ENCODE peak calls at places on chromosome 17, in seven cellular contexts. X is pancreas; Z is stimulated activated CD8-positive, alpha-beta memory T cell treated with anti-CD3 and anti-CD28 coated beads, Interleukin-7, amount 100 ng/mL, for 24 hours; I is T-helper 2 cell; F is CD4-positive, CD25-positive, alpha-beta regulatory T cell; N is cardiac fibroblast; K is GM19239. J is an unnamed sample.
A peak's percentile ranks its signal among the peaks of the same experiment; 100 is the strongest.

GRCh38 chr17:14337596-14338079 is 36.8 kb downstream of the HS3ST3B1 start:
- DNase-seq in I (peak; percentile 75), N (no peak), X (no peak), F (no peak), K (no peak), Z (peak; percentile 44), J (no peak)

GRCh38 chr17:66760324-66760723 is 74.6 kb upstream of the CACNG5 start:
- DNase-seq in X (no peak), K (no peak), N (no peak), I (no peak), F (no peak), Z (no peak), J (no peak)

GRCh38 chr17:68491864-68492263 is 20.4 kb upstream of the PRKAR1A start:
- DNase-seq in F (no peak), N (no peak), I (no peak), Z (no peak), X (peak; percentile 62), K (no peak), J (no peak)

GRCh38 chr17:56896217-56896967 is 17.5 kb downstream of the TRIM25 start:
- DNase-seq in K (no peak), Z (no peak), X (no peak), F (no peak), I (no peak), N (no peak), J (no peak)

GRCh38 chr17:79808763-79809529 is 12.1 kb upstream of the CBX8 start:
- DNase-seq in X (peak; percentile 67), F (no peak), N (peak; percentile 60), I (peak; percentile 67), K (no peak), Z (no peak), J (no peak)

GRCh38 chr17:35218901-35219300 is 24.0 kb upstream of the SLFN5 start:
- DNase-seq in K (no peak), Z (no peak), N (no peak), I (peak; percentile 21), X (no peak), F (no peak), J (no peak)

GRCh38 chr17:82424001-82424862 is 5.8 kb upstream of the OGFOD3 start:
- DNase-seq in Z (no peak), X (no peak), N (peak; percentile 54), I (peak; percentile 72), K (no peak), F (peak; percentile 30), J (peak; percentile 37)

GRCh38 chr17:37842401-37842800 is 81.8 kb upstream of the TBC1D3K start:
- DNase-seq in K (no peak), X (no peak), I (no peak), F (no peak), N (no peak), Z (no peak), J (no peak)

GRCh38 chr17:74815671-74816370 is 39.7 kb upstream of the NAT9 start:
- DNase-seq in I (peak; percentile 24), K (no peak), Z (no peak), F (no peak), N (no peak), X (no peak), J (no peak)

GRCh38 chr17:42779942-42780815 is at the start of gene WNK4:
- DNase-seq in Z (no peak), I (no peak), K (no peak), F (no peak), N (peak; percentile 47), X (no peak), J (peak; percentile 20)

GRCh38 chr17:35531170-35531569 is 6.3 kb downstream of the SLFN12L start:
- DNase-seq in K (no peak), F (no peak), Z (no peak), I (peak; percentile 73), N (no peak), X (no peak), J (no peak)

GRCh38 chr17:39755550-39756375 is 18.0 kb downstream of the GRB7 start:
- DNase-seq in Z (no peak), F (peak; percentile 47), N (no peak), I (peak; percentile 57), X (no peak), K (no peak), J (no peak)

GRCh38 chr17:44024271-44024663 is 9.5 kb upstream of the TMEM101 start:
- DNase-seq in I (no peak), F (no peak), N (no peak), X (no peak), Z (no peak), K (no peak), J (no peak)

GRCh38 chr17:29136998-29137730 is 43.0 kb downstream of the MYO18A start:
- DNase-seq in I (peak; percentile 71), Z (no peak), N (no peak), K (no peak), X (no peak), F (no peak), J (no peak)

GRCh38 chr17:47686276-47686635 is 7.7 kb upstream of the TBKBP1 start:
- DNase-seq in X (no peak), I (no peak), F (no peak), N (no peak), Z (no peak), K (no peak), J (peak; percentile 79)

GRCh38 chr17:20927586-20927985 is 115.2 kb downstream of the USP22 start:
- DNase-seq in K (no peak), I (no peak), Z (no peak), X (no peak), F (no peak), N (peak; percentile 34), J (no peak)

GRCh38 chr17:44652727-44653126 is 3.5 kb upstream of the MEIOC start:
- DNase-seq in I (no peak), X (no peak), F (no peak), N (no peak), K (no peak), Z (no peak), J (no peak)

GRCh38 chr17:1785925-1786324 is 24.1 kb downstream of the SERPINF1 start:
- DNase-seq in Z (no peak), K (no peak), X (no peak), I (no peak), F (no peak), N (peak; percentile 47), J (peak; percentile 70)

GRCh38 chr17:76383645-76384221 is 676 bp upstream of the SPHK1 start:
- DNase-seq in F (no peak), Z (no peak), X (peak; percentile 47), N (peak; percentile 60), I (peak; percentile 74), K (peak; percentile 58), J (peak; percentile 52)

GRCh38 chr17:82449136-82449882 is 1.2 kb downstream of the CYBC1 start:
- DNase-seq in Z (peak; percentile 27), X (no peak), F (peak; percentile 68), N (no peak), I (peak; percentile 81), K (no peak), J (no peak)

GRCh38 chr17:57682667-57683066 is 62.4 kb downstream of the CCDC182 start:
- DNase-seq in Z (no peak), X (no peak), F (no peak), I (no peak), K (no peak), N (no peak), J (no peak)

GRCh38 chr17:807146-808002 is 25.2 kb downstream of the MRM3 start:
- DNase-seq in K (no peak), N (no peak), X (no peak), Z (no peak), I (no peak), F (no peak), J (no peak)

GRCh38 chr17:28446716-28447395 is 26.6 kb upstream of the SLC13A2 start:
- DNase-seq in K (no peak), N (no peak), I (no peak), X (no peak), F (no peak), Z (no peak), J (no peak)

GRCh38 chr17:3944485-3945388 is 19.5 kb downstream of the ATP2A3 start:
- DNase-seq in F (peak; percentile 29), N (peak; percentile 64), I (no peak), X (no peak), Z (peak; percentile 15), K (peak; percentile 51), J (peak; percentile 44)

GRCh38 chr17:80479246-80479566 is 2.8 kb upstream of the NPTX1 start:
- DNase-seq in Z (no peak), F (no peak), K (no peak), I (no peak), N (no peak), X (no peak), J (no peak)

GRCh38 chr17:65163990-65164495 is 26.9 kb downstream of the RGS9 start:
- DNase-seq in F (no peak), I (peak; percentile 56), K (no peak), N (peak; percentile 50), Z (no peak), X (no peak), J (no peak)

GRCh38 chr17:4110152-4110551 is 32.7 kb downstream of the ZZEF1 start:
- DNase-seq in X (no peak), K (no peak), I (peak; percentile 41), Z (no peak), N (peak; percentile 46), F (no peak), J (peak; percentile 72)

GRCh38 chr17:561118-561517 is 153.5 kb downstream of the VPS53 start:
- DNase-seq in I (peak; percentile 34), F (no peak), N (peak; percentile 19), K (no peak), Z (no peak), X (no peak), J (no peak)

GRCh38 chr17:14464741-14465140 is 163.9 kb downstream of the HS3ST3B1 start:
- DNase-seq in F (no peak), I (no peak), X (no peak), N (no peak), K (no peak), Z (no peak), J (peak; percentile 91)

GRCh38 chr17:15351925-15352324 is 10.5 kb upstream of the TEKT3 start:
- DNase-seq in K (no peak), N (peak; percentile 84), Z (no peak), I (peak; percentile 10), X (no peak), F (no peak), J (peak; percentile 87)

GRCh38 chr17:71180801-71181385 is 939.9 kb upstream of the SOX9 start:
- DNase-seq in I (no peak), X (no peak), N (peak; percentile 47), K (no peak), F (no peak), Z (no peak), J (peak; percentile 69)